ENCODE peak calls at places on chromosome 2, in four cellular contexts. A, G, U and D are unnamed samples.

GRCh38 chr2:73085691-73086090 is 14.2 kb upstream of the SFXN5 start:
- DNase-seq in G (peak), U (no peak), A (peak), D (peak)

GRCh38 chr2:234500394-234501006 is 3.6 kb upstream of the ARL4C start:
- DNase-seq in G (peak), U (peak), A (peak), D (peak)

GRCh38 chr2:80102026-80102425 is 202.5 kb downstream of the LRRTM1 start:
- DNase-seq in G (no peak), A (no peak), U (no peak), D (no peak)

GRCh38 chr2:171260471-171261424 is 100.1 kb upstream of the TLK1 start:
- DNase-seq in G (peak), A (no peak), U (peak), D (no peak)

GRCh38 chr2:200455958-200456421 is 53.9 kb downstream of the KCTD18 start:
- DNase-seq in U (peak), A (peak), G (no peak), D (no peak)

GRCh38 chr2:2825062-2825461 is 494.0 kb upstream of the MYT1L start:
- DNase-seq in A (no peak), G (no peak), U (no peak), D (no peak)

GRCh38 chr2:229805559-229805958 is 91.2 kb upstream of the DNER start:
- DNase-seq in A (no peak), U (no peak), G (no peak), D (no peak)

GRCh38 chr2:45987856-45988255 is 309.4 kb upstream of the EPAS1 start:
- DNase-seq in G (no peak), A (no peak), U (no peak), D (no peak)

GRCh38 chr2:164599954-164600589 is 21.2 kb downstream of the GRB14 start:
- DNase-seq in U (no peak), G (peak), A (peak), D (peak)

GRCh38 chr2:216404010-216404618 is 8.2 kb upstream of the SMARCAL1 start:
- DNase-seq in U (no peak), A (peak), G (peak), D (peak)

GRCh38 chr2:109689182-109689935 is 75.2 kb downstream of the SOWAHC start:
- DNase-seq in A (no peak), G (no peak), U (no peak), D (no peak)

GRCh38 chr2:190352668-190353536 is 9.5 kb downstream of the INPP1 start:
- DNase-seq in G (peak), A (peak), U (no peak), D (no peak)

GRCh38 chr2:105383456-105383855 is 15.4 kb downstream of the FHL2 start:
- DNase-seq in U (no peak), G (no peak), A (no peak), D (no peak)

GRCh38 chr2:234763051-234763909 is 188.5 kb upstream of the SH3BP4 start:
- DNase-seq in A (no peak), U (no peak), G (peak), D (no peak)

GRCh38 chr2:154402138-154402714 is 296.3 kb upstream of the KCNJ3 start:
- DNase-seq in G (peak), A (no peak), U (no peak), D (peak)

GRCh38 chr2:173568054-173568453 is 213.4 kb downstream of the CDCA7 start:
- DNase-seq in U (no peak), A (peak), G (peak), D (peak)

GRCh38 chr2:197461073-197461472 is 7.7 kb downstream of the COQ10B start:
- DNase-seq in A (no peak), U (no peak), G (no peak), D (no peak)

GRCh38 chr2:229118336-229118735 is 152.8 kb downstream of the PID1 start:
- DNase-seq in U (no peak), G (no peak), A (no peak), D (no peak)

GRCh38 chr2:145258903-145259579 is 739.1 kb upstream of the ZEB2 start:
- DNase-seq in U (no peak), G (no peak), A (no peak), D (no peak)

GRCh38 chr2:26720322-26721166 is 28.0 kb downstream of the KCNK3 start:
- DNase-seq in G (peak), A (peak), U (no peak), D (no peak)

GRCh38 chr2:232362174-232362913 is 16.2 kb upstream of the ALPP start:
- DNase-seq in G (no peak), U (no peak), A (no peak), D (no peak)

GRCh38 chr2:146952691-146953090 is 892.1 kb upstream of the ACVR2A start:
- DNase-seq in A (no peak), G (no peak), U (no peak), D (no peak)

GRCh38 chr2:190165491-190165890 is 103.0 kb upstream of the MSTN start:
- DNase-seq in U (no peak), A (no peak), G (no peak), D (no peak)

GRCh38 chr2:64858541-64859031 is 130.6 kb upstream of the SLC1A4 start:
- DNase-seq in U (no peak), G (no peak), A (no peak), D (no peak)

GRCh38 chr2:223537669-223538601 is 64.2 kb downstream of the SCG2 start:
- DNase-seq in G (peak), A (no peak), U (no peak), D (no peak)

GRCh38 chr2:14517731-14518130 is 114.8 kb upstream of the LRATD1 start:
- DNase-seq in U (no peak), A (no peak), G (no peak), D (no peak)

GRCh38 chr2:45288532-45288931 is 279.3 kb upstream of the SIX2 start:
- DNase-seq in U (no peak), A (no peak), G (no peak), D (no peak)

GRCh38 chr2:73072416-73072815 is 904 bp upstream of the SFXN5 start:
- DNase-seq in A (no peak), U (no peak), G (no peak), D (no peak)

GRCh38 chr2:238916875-238917590 is 69.1 kb downstream of the TWIST2 start:
- DNase-seq in A (no peak), G (no peak), U (no peak), D (no peak)

GRCh38 chr2:189783451-189783926 is 650 bp downstream of the ORMDL1 start:
- DNase-seq in U (peak), G (peak), A (no peak), D (peak)

GRCh38 chr2:179297922-179298321 is 33.3 kb upstream of the SESTD1 start:
- DNase-seq in U (no peak), A (no peak), G (no peak), D (no peak)

GRCh38 chr2:100424277-100424875 is 6.9 kb upstream of the CHST10 start:
- DNase-seq in U (no peak), G (no peak), A (no peak), D (no peak)

GRCh38 chr2:226122067-226122466 is 677.6 kb downstream of the IRS1 start:
- DNase-seq in U (no peak), A (no peak), G (no peak), D (no peak)

GRCh38 chr2:37615808-37616673 is 55.4 kb downstream of the CDC42EP3 start:
- DNase-seq in U (no peak), A (no peak), G (no peak), D (no peak)
- TF ChIP-seq BHLHE40 in U (no peak), A (no peak), G (no peak), D (no peak)

DNA sequence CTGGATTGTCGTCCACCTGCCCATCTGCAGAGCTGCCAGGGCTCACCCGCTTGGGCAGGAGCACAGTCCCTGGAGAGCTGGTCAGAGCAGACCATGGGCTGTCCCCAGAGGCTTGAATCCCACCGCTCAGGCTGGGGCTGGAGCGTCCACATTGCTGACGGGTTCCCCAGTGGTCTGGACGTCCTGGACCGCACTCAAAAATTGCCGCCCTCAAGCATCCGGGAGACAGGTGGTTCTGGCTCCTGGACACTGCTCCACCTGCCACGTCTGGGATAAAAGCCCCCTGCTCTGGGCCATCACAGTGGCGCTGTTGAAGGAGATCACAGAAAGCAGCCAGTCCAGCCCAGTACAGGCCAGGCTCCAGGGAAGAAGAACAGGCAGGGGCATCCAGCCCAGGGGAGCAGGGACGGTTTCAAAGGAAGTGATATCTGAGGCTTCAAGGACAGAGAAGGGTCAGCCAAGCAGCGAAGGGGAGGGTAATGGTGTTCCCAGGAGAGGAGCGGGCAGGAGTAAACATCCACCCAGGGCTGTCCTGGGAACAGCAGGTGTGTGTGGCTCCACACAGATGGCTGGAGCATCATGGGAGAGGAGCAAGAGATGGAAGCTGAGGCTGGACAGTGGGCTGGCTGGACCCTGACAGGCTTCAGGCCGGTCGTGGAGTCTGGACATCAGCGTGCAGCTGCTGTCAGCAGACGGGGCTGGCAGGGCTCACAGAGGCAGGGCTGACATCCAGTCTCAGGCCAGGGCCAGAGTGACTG is 21.9 kb upstream of the ID2 start:
- DNase-seq in G (no peak), U (no peak), A (no peak), D (no peak)
- TF ChIP-seq SP1 in G (no peak), U (no peak), A (no peak), D (no peak)

DNA sequence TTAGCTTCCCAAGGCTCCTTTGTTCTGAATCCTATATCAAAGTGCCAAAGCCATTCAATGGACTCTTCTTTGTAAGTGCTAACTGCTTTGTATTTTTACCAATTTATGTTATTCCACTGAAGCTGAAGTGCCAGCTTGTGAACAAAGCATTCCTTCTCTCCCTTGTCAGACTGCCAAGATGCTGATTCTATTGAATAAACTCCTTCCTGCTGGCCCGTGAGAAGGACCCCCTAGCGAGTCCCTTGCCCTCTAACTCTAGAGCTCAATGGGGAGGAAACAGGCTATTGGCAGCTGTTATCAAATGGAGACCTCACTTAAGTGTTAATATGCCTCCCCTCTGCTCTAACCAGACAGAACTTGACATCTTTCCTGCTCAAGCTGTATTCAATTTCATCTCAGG is 1097.9 kb upstream of the CNTNAP5 start:
- DNase-seq in A (no peak), U (no peak), G (no peak), D (no peak)
- TF ChIP-seq BHLHE40 in A (no peak), U (no peak), G (no peak), D (no peak)

GRCh38 chr2:39999864-40000263 is 220.8 kb upstream of the THUMPD2 start:
- DNase-seq in G (no peak), A (no peak), U (no peak), D (no peak)
- TF ChIP-seq SP1 in G (no peak), A (no peak), U (no peak), D (no peak)

GRCh38 chr2:218470454-218470853 is 51.5 kb downstream of the VIL1 start:
- DNase-seq in A (no peak), U (no peak), G (no peak), D (no peak)

GRCh38 chr2:218471070-218471469 is 52.1 kb downstream of the VIL1 start:
- DNase-seq in A (no peak), U (no peak), G (no peak), D (no peak)

GRCh38 chr2:218471982-218472381 is 53.1 kb downstream of the VIL1 start:
- DNase-seq in A (no peak), U (no peak), G (no peak), D (no peak)

DNA sequence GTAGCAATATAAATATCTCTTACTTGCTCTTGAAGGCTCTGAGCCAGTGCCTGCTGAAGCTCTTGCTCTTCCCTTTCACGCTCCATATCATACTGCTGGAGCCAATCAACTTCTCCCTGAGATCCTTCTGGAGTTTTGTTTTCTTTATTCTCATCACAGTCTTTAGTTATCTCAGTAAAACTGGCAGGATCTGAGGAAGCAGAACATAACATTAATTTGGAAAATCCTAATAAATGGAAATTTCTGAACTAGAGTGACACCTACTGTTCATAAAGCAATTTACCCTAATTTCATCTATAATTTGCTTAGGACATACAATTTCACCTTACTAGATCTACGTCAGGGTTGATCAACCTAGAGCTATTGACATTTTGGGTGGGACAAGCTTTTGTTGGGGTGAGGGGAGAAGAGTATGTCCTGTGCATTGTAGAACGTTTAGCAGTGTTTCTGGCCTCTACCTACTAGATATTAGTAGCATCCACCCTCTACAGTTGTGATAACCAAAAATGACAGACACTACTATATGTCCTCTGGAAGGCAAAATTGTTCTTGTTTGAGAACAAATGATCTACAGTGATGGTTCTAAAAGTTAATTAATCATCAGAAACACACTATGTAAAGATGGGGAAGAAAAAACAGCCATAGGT is 47.2 kb downstream of the VIL1 start:
- DNase-seq in U (no peak), G (peak), A (peak), D (no peak)
- TF ChIP-seq BHLHE40 in U (no peak), G (no peak), A (no peak), D (no peak)

DNA sequence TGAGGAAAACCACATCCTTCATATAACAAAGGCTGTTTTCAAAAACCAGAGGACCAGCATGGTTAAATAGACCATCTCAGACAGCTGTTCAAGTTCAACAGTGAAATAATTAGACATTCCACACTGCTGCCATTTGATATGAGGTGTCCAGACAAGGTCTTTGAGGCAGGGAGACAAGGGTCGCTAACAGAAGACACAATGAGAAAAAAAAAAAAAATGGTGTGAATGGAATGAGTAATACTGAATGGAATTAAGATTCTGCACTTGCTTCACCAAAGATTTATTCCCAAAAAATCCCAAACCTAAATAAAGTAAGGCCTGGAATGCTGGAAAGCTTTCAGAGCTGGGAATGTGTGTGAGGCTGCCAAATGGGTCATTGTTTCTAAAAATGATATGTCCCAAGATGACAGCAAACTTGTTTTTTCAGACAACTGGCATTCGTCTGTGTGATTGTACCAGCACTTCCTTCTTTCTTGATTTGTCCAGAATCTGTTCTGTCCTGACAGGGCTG is 85.3 kb upstream of the ITGA4 start:
- DNase-seq in U (no peak), A (no peak), G (no peak), D (no peak)
- TF ChIP-seq SP1 in U (no peak), A (no peak), G (no peak), D (no peak)

DNA sequence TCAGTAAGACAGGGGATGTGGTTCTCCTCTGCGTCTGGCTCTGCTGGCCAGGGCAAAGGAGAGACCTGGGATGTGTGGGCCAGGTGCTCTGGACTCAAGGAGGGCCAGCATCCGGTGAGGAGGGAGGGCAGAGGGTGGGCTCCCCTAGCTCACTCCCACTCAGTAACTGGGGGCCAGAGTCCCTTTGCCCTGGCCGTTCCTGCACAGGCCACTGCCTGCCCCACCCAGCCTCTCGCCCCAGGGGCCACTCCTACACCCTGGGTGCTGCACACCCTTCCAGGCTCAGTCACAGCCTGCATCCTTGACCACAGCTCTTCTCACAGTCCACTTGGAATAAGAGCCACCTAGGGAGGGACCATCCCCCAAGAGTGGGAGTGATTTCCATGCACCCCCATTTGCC is 41.0 kb downstream of the SNED1 start:
- DNase-seq in A (no peak), U (no peak), G (no peak), D (no peak)
- TF ChIP-seq BHLHE40 in A (no peak), U (no peak), G (no peak), D (no peak)

DNA sequence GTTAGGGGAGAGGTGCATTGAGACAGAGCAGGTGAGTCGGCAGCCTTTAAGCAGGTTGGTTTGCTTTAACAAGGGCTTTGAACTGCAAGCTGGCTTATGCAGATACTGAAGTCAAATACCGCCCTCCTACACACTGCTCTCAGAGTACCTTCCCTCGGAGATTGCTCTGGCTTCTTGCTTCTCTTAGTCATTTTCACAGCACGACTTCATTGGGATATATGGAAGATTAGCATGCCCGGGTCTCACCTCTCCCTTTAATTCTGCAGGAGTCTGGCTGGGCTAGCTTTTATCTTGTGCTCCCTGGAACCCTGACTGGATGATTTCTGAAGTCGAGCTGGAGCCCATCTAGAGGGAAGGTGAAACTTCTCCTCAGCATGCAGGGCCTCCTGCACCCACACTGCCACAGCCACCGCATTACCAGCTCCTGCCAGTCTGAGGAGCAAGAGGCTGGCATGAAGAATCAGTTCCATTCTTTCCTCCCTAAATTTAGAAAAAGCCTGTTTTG is 395.5 kb upstream of the HNRNPA3 start:
- DNase-seq in A (no peak), G (no peak), U (no peak), D (peak)
- TF ChIP-seq SP1 in A (no peak), G (no peak), U (no peak), D (no peak)